ENCODE peak calls at places on chromosomes 6 and 20, in seven cellular contexts. F is WERI-Rb-1, C is psoas muscle, Y is neural crest cell, K is fibroblast of mammary gland, M is foreskin keratinocyte, Q is GM13977. J is an unnamed sample.

GRCh38 chr20:17759449-17759848 is 59.7 kb downstream of the BANF2 start:
- DNase-seq in F (no peak), C (no peak), Y (no peak), K (no peak), M (peak), Q (no peak), J (no peak)

GRCh38 chr6:87155920-87156600 is 695 bp downstream of the ZNF292 start:
- DNase-seq in F (peak), C (peak), Y (peak), K (peak), M (peak), Q (peak), J (no peak)

GRCh38 chr20:31472395-31473330 is 2.3 kb downstream of the DEFB124 start:
- DNase-seq in F (no peak), C (no peak), Y (no peak), K (peak), M (no peak), Q (no peak), J (no peak)

GRCh38 chr20:7496394-7497111 is 443.7 kb downstream of the HAO1 start:
- DNase-seq in F (no peak), C (no peak), Y (no peak), K (peak), M (no peak), Q (no peak), J (no peak)

GRCh38 chr6:28489366-28490190 is 26.0 kb downstream of the GPX6 start:
- DNase-seq in F (no peak), C (no peak), Y (peak), K (peak), M (peak), Q (peak), J (no peak)

GRCh38 chr6:163538331-163538730 is 123.8 kb downstream of the QKI start:
- DNase-seq in F (no peak), C (no peak), Y (no peak), K (no peak), M (no peak), Q (no peak), J (no peak)

GRCh38 chr6:169969372-169970099 is 218.1 kb downstream of the ERMARD start:
- DNase-seq in F (no peak), C (no peak), Y (no peak), K (no peak), M (no peak), Q (no peak), J (no peak)

GRCh38 chr20:5313916-5314315 is 2.8 kb downstream of the PROKR2 start:
- DNase-seq in F (no peak), C (no peak), Y (no peak), K (no peak), M (no peak), Q (no peak), J (no peak)

GRCh38 chr6:154933181-154933827 is 61.8 kb upstream of the TIAM2 start:
- DNase-seq in F (no peak), C (no peak), Y (no peak), K (peak), M (no peak), Q (no peak), J (no peak)

GRCh38 chr6:90484903-90485302 is 102.0 kb downstream of the MAP3K7 start:
- DNase-seq in F (no peak), C (no peak), Y (peak), K (no peak), M (no peak), Q (no peak), J (no peak)

GRCh38 chr6:158047120-158047518 is 65.5 kb downstream of the SYNJ2 start:
- DNase-seq in F (no peak), C (peak), Y (no peak), K (peak), M (no peak), Q (no peak), J (no peak)

DNA sequence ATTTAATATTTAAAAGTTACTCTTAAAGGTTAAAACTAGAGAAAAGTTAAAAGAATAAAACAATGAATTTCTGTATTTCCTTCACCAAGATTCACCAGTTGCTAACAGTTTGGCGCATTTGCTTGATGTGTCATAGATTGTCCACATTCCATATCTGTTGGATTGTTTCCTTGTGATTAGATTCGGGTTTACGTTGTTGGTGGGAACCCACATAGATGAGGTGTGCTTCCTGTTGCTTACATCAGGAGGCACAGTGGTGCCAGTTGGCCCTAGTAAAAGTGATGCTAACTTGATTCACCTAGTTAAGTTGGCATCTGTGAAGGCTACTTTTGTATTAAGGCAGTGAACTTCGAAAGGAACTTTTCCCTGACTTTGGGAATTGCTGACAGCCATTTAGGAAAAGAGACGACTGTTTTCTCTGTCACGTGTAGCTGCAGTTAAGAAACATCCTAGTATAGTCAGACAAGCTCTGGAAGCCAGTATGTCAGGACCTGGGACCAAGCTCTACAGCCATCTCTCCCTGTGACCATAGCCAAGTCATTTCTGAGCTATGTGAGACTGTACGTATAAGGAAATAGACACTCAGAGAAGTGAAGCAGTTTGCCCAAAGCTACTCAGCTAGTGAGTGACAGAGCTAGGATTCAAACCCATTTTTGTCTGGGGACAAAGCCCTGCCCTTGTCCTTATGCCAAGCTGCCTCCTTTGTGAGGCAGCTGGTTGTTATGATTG is 49.0 kb downstream of the PPARD start:
- DNase-seq in F (no peak), C (no peak), Y (no peak), K (peak), M (peak), Q (no peak), J (peak)
- TF ChIP-seq CTCF in F (no peak), C (no peak), Y (no peak), K (no peak), M (peak), Q (no peak), J (peak)

GRCh38 chr6:15147827-15148226 is 98.0 kb upstream of the JARID2 start:
- DNase-seq in F (peak), C (no peak), Y (no peak), K (no peak), M (no peak), Q (no peak), J (no peak)

GRCh38 chr6:15153191-15153590 is 92.7 kb upstream of the JARID2 start:
- DNase-seq in F (peak), C (no peak), Y (no peak), K (no peak), M (no peak), Q (no peak), J (no peak)

GRCh38 chr6:15152720-15153119 is 93.1 kb upstream of the JARID2 start:
- DNase-seq in F (peak), C (no peak), Y (no peak), K (peak), M (no peak), Q (no peak), J (no peak)

GRCh38 chr6:15143540-15143939 is 102.3 kb upstream of the JARID2 start:
- DNase-seq in F (no peak), C (no peak), Y (no peak), K (no peak), M (no peak), Q (no peak), J (no peak)

DNA sequence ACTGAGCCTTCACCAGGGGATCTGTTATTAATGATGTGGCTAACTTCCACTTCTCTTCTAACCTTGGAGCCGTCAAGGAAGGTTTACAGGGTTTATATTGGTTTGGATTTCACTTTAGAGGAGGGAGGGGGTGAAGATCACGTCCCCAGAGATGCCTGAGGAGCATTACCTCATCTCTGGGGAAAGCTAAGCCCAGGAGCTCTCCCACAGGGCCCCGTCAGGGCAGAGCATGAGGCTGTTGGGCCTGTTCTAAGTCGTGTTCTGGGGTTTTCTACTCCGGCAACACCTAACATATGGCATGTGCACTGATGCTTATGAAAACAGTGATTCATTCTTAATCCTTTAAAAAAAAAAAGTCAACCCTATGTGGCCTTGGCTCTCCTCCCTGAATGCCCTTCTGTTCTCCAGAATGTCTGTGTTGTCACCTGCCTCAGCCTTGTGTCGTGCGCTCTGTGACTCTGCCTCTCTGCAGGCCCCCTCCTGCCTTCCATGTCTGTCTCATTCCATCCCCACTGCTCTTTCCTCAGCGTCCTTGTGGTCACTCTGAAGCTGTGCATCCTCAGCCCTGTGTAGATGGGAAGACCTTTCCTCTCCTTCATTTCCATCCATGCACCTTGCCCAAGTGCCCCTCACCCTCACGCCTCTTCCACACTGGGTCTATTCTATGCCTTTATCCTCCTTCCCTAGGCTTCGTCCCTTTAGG is 97.4 kb upstream of the JARID2 start:
- DNase-seq in F (peak), C (no peak), Y (no peak), K (peak), M (peak), Q (no peak), J (no peak)
- TF ChIP-seq CTCF in F (peak), C (no peak), Y (peak), K (peak), M (no peak), Q (no peak), J (no peak)

DNA sequence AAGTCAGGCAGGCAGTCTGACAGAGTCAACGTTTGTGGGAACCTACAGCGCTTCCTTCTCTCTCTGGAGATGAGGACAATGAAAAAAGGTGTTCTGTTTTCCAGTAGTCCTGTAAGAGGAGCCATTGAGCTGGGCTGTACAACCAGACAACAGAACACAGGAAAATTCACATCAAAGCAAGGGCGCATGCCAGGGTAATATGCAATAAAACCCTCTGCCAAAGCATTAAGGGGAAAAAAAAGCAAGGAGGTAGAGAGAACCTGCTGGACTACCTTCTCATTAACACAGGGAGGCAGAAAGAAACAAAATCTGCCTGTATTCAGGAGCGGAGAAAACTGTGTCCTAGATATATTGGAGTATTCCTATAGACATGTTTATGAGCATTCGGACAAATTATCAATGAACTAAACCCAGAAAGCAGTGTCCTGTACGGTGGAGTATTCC is 1.3 kb downstream of the RNF24 start:
- DNase-seq in F (peak), C (no peak), Y (no peak), K (peak), M (peak), Q (peak), J (no peak)
- TF ChIP-seq CTCF in F (peak), C (peak), Y (no peak), K (peak), M (peak), Q (peak), J (peak)

DNA sequence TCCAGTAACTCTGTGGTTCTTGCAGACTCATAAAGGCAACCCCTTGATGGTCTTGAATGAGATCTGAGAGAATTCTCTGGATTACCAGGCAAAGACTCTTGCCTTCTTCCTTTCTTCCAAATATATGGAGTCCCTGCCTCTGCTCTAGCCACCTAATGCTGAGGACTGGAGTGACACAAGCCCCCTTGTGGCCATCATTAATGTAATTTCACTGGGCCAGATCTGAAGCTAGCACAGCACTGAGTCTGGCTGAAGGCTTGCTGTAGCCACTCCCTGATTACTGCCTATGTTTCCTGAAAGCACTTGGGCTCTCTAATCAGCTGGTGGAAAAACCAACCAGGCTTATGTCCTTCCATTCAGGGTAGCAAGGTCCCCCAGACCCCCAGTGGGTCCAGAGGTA is 559.3 kb upstream of the IRAK1BP1 start:
- DNase-seq in F (peak), C (no peak), Y (peak), K (no peak), M (peak), Q (no peak), J (no peak)
- TF ChIP-seq CTCF in F (peak), C (no peak), Y (no peak), K (no peak), M (peak), Q (no peak), J (peak)

GRCh38 chr6:144741659-144742058 is 456.5 kb downstream of the UTRN start:
- DNase-seq in F (no peak), C (no peak), Y (no peak), K (no peak), M (no peak), Q (no peak), J (no peak)

GRCh38 chr6:144744720-144745119 is 459.6 kb downstream of the UTRN start:
- DNase-seq in F (no peak), C (no peak), Y (no peak), K (no peak), M (no peak), Q (no peak), J (no peak)

GRCh38 chr6:144742779-144743178 is 457.6 kb downstream of the UTRN start:
- DNase-seq in F (no peak), C (no peak), Y (no peak), K (no peak), M (no peak), Q (no peak), J (no peak)

GRCh38 chr6:144746902-144747469 is 461.9 kb downstream of the UTRN start:
- DNase-seq in F (no peak), C (no peak), Y (no peak), K (no peak), M (no peak), Q (no peak), J (no peak)

GRCh38 chr6:144745434-144745833 is 460.3 kb downstream of the UTRN start:
- DNase-seq in F (no peak), C (no peak), Y (no peak), K (no peak), M (no peak), Q (no peak), J (no peak)
- TF ChIP-seq CTCF in F (no peak), C (no peak), Y (no peak), K (no peak), M (no peak), Q (no peak), J (no peak)

J was measured in epithelial cell of proximal tubule.